ENCODE peak calls at places on chromosomes 6 and 20, in six cellular contexts. E is upper lobe of left lung, A is GM12878, Z is HCT116, O is HepG2, R is K562. C is an unnamed sample.

GRCh38 chr6:87700729-87701675 is 1.0 kb downstream of the AKIRIN2 start:
- ATAC-seq in E (no peak), A (peak), Z (peak), O (peak), R (peak), C (no peak)

GRCh38 chr6:129653746-129654145 is 56.2 kb downstream of the ARHGAP18 start:
- ATAC-seq in E (no peak), A (no peak), Z (no peak), O (peak), R (peak), C (no peak)

GRCh38 chr6:75217203-75217602 is 11.3 kb upstream of the COL12A1 start:
- ATAC-seq in E (no peak), A (peak), Z (peak), O (no peak), R (no peak), C (peak)

GRCh38 chr20:4154958-4155411 is 139.6 kb upstream of the RNF24 start:
- ATAC-seq in E (peak), A (peak), Z (peak), O (peak), R (peak), C (no peak)

GRCh38 chr20:8812818-8813217 is 256.1 kb upstream of the PLCB4 start:
- ATAC-seq in E (peak), A (no peak), Z (no peak), O (no peak), R (no peak), C (peak)

GRCh38 chr6:154157082-154157481 is 118.0 kb downstream of the OPRM1 start:
- ATAC-seq in E (no peak), A (peak), Z (no peak), O (no peak), R (no peak), C (no peak)

GRCh38 chr6:20175810-20176209 is 36.5 kb downstream of the MBOAT1 start:
- ATAC-seq in E (no peak), A (no peak), Z (no peak), O (no peak), R (no peak), C (no peak)

GRCh38 chr6:35053701-35054100 is 87.4 kb downstream of the TCP11 start:
- ATAC-seq in E (no peak), A (no peak), Z (no peak), O (no peak), R (no peak), C (no peak)

GRCh38 chr20:5180421-5180820 is 53.6 kb downstream of the CDS2 start:
- ATAC-seq in E (no peak), A (no peak), Z (no peak), O (no peak), R (no peak), C (no peak)

GRCh38 chr20:1809121-1809520 is 86.1 kb upstream of the SIRPA start:
- ATAC-seq in E (no peak), A (peak), Z (peak), O (no peak), R (no peak), C (no peak)

GRCh38 chr6:136932599-136932998 is 10.5 kb downstream of the SLC35D3 start:
- ATAC-seq in E (no peak), A (no peak), Z (no peak), O (no peak), R (no peak), C (no peak)

GRCh38 chr20:44467289-44467883 is 8.3 kb upstream of the TTPAL start:
- ATAC-seq in E (no peak), A (no peak), Z (no peak), O (peak), R (no peak), C (peak)

GRCh38 chr6:137044366-137045220 is at the start of gene IL20RA:
- ATAC-seq in E (peak), A (peak), Z (peak), O (peak), R (no peak), C (peak)

GRCh38 chr6:111030008-111031006 is 48.5 kb downstream of the RPF2 start:
- ATAC-seq in E (peak), A (no peak), Z (no peak), O (peak), R (no peak), C (peak)

GRCh38 chr6:11806561-11807317 is 28.1 kb upstream of the ADTRP start:
- ATAC-seq in E (no peak), A (no peak), Z (no peak), O (no peak), R (no peak), C (no peak)

GRCh38 chr6:15770347-15771143 is 107.7 kb upstream of the DTNBP1 start:
- ATAC-seq in E (no peak), A (peak), Z (peak), O (no peak), R (peak), C (no peak)

GRCh38 chr6:15776458-15776980 is 113.7 kb upstream of the DTNBP1 start:
- ATAC-seq in E (no peak), A (peak), Z (no peak), O (no peak), R (no peak), C (no peak)

GRCh38 chr6:15775076-15775634 is 112.3 kb upstream of the DTNBP1 start:
- ATAC-seq in E (no peak), A (peak), Z (no peak), O (no peak), R (no peak), C (no peak)

GRCh38 chr6:15775741-15776140 is 112.9 kb upstream of the DTNBP1 start:
- ATAC-seq in E (no peak), A (no peak), Z (no peak), O (no peak), R (no peak), C (no peak)

DNA sequence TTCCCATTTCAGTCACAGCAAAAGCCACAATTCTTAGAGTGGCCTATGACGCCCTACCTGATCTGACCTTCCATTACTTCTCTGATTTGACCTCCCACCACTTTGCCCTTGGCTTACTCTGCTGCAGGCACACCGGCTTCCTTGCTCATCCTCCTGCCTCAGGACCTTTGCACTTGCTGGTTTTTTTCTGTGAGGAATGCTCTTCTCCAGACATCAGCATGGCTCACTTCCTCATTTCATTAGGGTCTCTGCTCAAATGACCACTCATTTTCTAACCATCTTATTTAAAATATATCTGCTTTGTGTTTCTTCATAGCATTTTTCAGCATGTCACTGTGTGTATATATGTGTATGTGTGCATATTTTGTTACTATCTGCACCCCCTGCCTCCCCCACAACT is 111.2 kb upstream of the DTNBP1 start:
- ATAC-seq in E (no peak), A (no peak), Z (no peak), O (no peak), R (no peak), C (no peak)
- H3K27ac ChIP-seq in E (no peak), A (no peak), Z (no peak), O (no peak), R (no peak), C (no peak)

GRCh38 chr6:71906813-71907212 is 20.5 kb downstream of the RIMS1 start:
- ATAC-seq in E (no peak), A (no peak), Z (no peak), O (no peak), R (no peak), C (no peak)
- TF ChIP-seq POLR2A in E (no peak), A (no peak), Z (no peak), O (no peak), R (no peak), C (no peak)

GRCh38 chr6:106444777-106445507 is 84.4 kb downstream of the CRYBG1 start:
- ATAC-seq in E (peak), A (peak), Z (peak), O (peak), R (peak), C (peak)
- TF ChIP-seq POLR2AphosphoS5 in E (no peak), A (no peak), Z (no peak), O (no peak), R (no peak), C (no peak)

DNA sequence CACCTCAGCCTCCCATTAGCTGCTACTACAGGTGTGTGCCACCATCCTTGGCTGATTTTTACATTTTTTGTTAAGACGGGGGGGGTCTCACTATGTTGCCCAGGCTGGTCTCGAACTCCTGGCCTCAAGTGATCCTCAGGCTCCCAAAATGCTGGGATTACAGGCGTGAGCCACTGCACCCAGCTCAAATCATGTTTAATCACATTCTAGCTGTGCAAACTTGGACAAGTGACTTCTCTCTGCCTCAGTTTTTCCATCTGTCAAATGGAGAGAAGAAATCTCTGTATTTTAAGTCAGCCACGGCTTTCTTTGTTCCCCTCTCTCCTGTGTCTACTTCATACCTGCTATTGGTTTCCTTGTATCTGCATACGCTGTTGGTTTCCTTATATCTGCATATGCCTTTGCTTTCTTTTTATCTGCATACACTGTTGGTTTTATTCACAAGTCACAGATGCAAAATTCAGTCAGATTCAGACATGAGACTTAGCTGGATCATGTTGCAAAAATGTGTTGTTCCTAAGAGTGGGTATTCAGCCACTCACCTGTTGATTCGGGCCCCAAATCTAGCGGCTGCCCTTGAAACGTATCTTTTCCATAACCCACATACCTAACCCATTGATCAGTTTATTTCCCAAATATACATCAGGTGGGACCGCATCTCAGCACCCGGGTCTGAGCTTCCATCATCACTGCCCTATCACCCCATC is 30.2 kb downstream of the SULF2 start:
- ATAC-seq in E (no peak), A (no peak), Z (no peak), O (no peak), R (no peak), C (no peak)
- H3K27ac ChIP-seq in E (no peak), A (no peak), Z (no peak), O (no peak), R (no peak), C (no peak)

GRCh38 chr6:42664718-42665117 is 57.7 kb downstream of the PRPH2 start:
- ATAC-seq in E (no peak), A (no peak), Z (no peak), O (no peak), R (no peak), C (no peak)

GRCh38 chr6:42659806-42660205 is 62.6 kb downstream of the PRPH2 start:
- ATAC-seq in E (no peak), A (no peak), Z (no peak), O (no peak), R (no peak), C (no peak)

DNA sequence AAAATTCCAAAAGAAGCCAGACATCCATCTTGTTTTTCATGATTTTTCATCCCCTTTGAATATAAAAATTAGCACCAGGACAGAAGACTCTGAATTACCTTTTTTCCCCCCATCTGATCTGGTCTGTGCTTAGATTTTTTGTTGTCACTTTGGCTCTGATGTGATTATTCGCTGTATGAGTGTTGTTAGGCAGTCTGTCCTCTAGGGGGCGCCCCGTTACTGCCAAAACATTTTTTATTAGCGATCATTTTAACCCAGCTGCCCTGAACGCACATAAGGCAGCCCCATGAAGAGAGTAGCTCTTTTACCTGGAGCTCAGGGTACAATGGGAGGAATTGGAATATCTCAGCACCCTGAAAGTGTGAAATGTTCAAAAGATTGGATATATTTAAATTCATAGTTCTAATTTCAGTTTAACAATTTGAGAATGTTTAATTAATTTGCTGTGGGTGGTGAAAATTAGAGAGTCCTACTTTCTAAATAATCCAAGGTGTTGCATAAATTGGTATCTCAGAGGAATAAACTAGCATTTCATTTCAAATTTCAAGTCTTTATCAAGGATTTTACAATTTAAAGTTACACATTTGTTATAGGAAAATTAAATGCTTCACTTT is 60.8 kb downstream of the PRPH2 start:
- ATAC-seq in E (peak), A (peak), Z (peak), O (peak), R (peak), C (peak)
- TF ChIP-seq POLR2A in E (no peak), A (no peak), Z (no peak), O (no peak), R (no peak), C (no peak)

GRCh38 chr6:145699462-145699861 is 35.9 kb downstream of the EPM2A start:
- ATAC-seq in E (no peak), A (no peak), Z (no peak), O (no peak), R (no peak), C (no peak)
- TF ChIP-seq POLR2AphosphoS5 in E (no peak), A (no peak), Z (no peak), O (no peak), R (no peak), C (no peak)

DNA sequence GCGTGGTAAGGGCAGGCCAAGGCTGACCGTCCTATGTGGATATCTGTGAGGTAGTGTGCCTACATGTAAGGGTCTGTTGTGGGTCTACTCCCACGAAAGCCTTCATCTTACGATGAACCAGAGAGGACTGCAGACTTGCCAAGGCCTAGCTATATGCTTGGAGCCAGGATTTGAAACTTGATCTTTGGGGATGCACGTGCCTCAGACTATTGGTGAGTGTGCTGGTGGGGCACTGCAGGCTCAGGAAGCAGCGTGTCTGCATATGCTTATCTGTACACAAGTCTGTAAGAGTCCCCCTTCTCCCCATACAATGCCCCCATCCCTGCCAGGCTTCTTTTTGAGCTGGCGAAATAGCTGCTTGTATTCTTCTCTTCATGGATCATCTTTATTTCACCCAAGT is 17.9 kb downstream of the PLCG1 start:
- ATAC-seq in E (no peak), A (no peak), Z (no peak), O (no peak), R (no peak), C (no peak)
- H3K27ac ChIP-seq in E (peak), A (no peak), Z (no peak), O (no peak), R (no peak), C (no peak)

C was measured in gastroesophageal sphincter.